ENCODE peak calls at places on chromosomes 6 and 20, in five cellular contexts. E is effector memory CD4-positive, alpha-beta T cell; C is ovary; B is prostate gland; J is dorsolateral prefrontal cortex. U is an unnamed sample.

GRCh38 chr6:110352603-110353303 is 5.4 kb downstream of the METTL24 start:
- DNase-seq in C (no peak), E (no peak), J (no peak), B (no peak), U (no peak)

GRCh38 chr20:23138682-23139081 is 52.6 kb upstream of the CD93 start:
- DNase-seq in B (no peak), J (no peak), C (no peak), E (no peak), U (no peak)

GRCh38 chr20:62039738-62040137 is 25.9 kb downstream of the TAF4 start:
- DNase-seq in C (no peak), J (no peak), E (no peak), B (no peak), U (no peak)

GRCh38 chr6:138162104-138162946 is 586 bp downstream of the ARFGEF3 start:
- DNase-seq in C (no peak), B (peak), J (no peak), E (no peak), U (no peak)

GRCh38 chr6:170441316-170441715 is 111.8 kb downstream of the PSMB1 start:
- DNase-seq in B (no peak), E (no peak), C (no peak), J (no peak), U (no peak)

GRCh38 chr20:58741384-58741783 is 48.8 kb downstream of the NPEPL1 start:
- DNase-seq in J (no peak), E (no peak), B (no peak), C (no peak), U (no peak)

GRCh38 chr6:66134021-66134420 is 427.0 kb upstream of the EYS start:
- DNase-seq in B (no peak), E (no peak), J (no peak), C (no peak), U (no peak)

GRCh38 chr20:13286600-13286999 is 65.5 kb downstream of the ISM1 start:
- DNase-seq in C (no peak), J (no peak), B (peak), E (no peak), U (no peak)

GRCh38 chr6:26328265-26328844 is 36.6 kb upstream of the BTN3A2 start:
- DNase-seq in B (no peak), J (no peak), C (no peak), E (no peak), U (peak)

GRCh38 chr20:33730946-33731692 is 677 bp upstream of the ZNF341 start:
- DNase-seq in C (no peak), E (no peak), J (no peak), B (no peak), U (peak)

GRCh38 chr20:53959849-53960585 is 110.4 kb downstream of the BCAS1 start:
- DNase-seq in B (no peak), E (no peak), J (no peak), C (no peak), U (no peak)

GRCh38 chr20:56343861-56344381 is 14.9 kb upstream of the FAM210B start:
- DNase-seq in E (no peak), B (peak), C (peak), J (peak), U (peak)

GRCh38 chr20:16351415-16351814 is 221.8 kb downstream of the KIF16B start:
- DNase-seq in J (no peak), C (no peak), E (no peak), B (no peak), U (no peak)

GRCh38 chr6:109978174-109979032 is at the start of gene GPR6:
- DNase-seq in J (peak), B (peak), C (peak), E (no peak), U (peak)

GRCh38 chr6:75611702-75612375 is 10.2 kb downstream of the SENP6 start:
- DNase-seq in C (no peak), B (no peak), J (no peak), E (no peak), U (no peak)

GRCh38 chr20:44388466-44389023 is 33.0 kb downstream of the HNF4A start:
- DNase-seq in J (peak), B (peak), C (peak), E (peak), U (peak)

GRCh38 chr6:138596591-138596990 is 97.3 kb upstream of the NHSL1 start:
- DNase-seq in B (no peak), E (no peak), J (no peak), C (no peak), U (no peak)

GRCh38 chr6:16286151-16286522 is 47.8 kb downstream of the GMPR start:
- DNase-seq in J (peak), B (no peak), C (no peak), E (no peak), U (peak)

GRCh38 chr20:59948828-59949720 is 8.9 kb downstream of the FAM217B start:
- DNase-seq in J (no peak), B (peak), C (no peak), E (no peak), U (no peak)

GRCh38 chr6:114541794-114542193 is 199.0 kb upstream of the HS3ST5 start:
- DNase-seq in E (no peak), C (peak), J (no peak), B (no peak), U (no peak)

GRCh38 chr6:125507987-125508655 is 206.4 kb upstream of the HDDC2 start:
- DNase-seq in E (no peak), J (no peak), C (no peak), B (no peak), U (no peak)

GRCh38 chr6:31896493-31896855 is 1.0 kb downstream of the EHMT2 start:
- DNase-seq in B (no peak), C (no peak), E (no peak), J (no peak), U (no peak)

GRCh38 chr6:56399672-56400263 is 152.4 kb upstream of the COL21A1 start:
- DNase-seq in J (no peak), E (no peak), C (no peak), B (no peak), U (no peak)

GRCh38 chr6:31822038-31822821 is 5.3 kb upstream of the HSPA1B start:
- DNase-seq in B (peak), C (peak), E (peak), J (no peak), U (peak)

GRCh38 chr6:159800141-159800865 is at the start of gene PNLDC1:
- DNase-seq in B (no peak), J (no peak), C (no peak), E (no peak), U (no peak)

GRCh38 chr20:7375905-7376304 is 564.4 kb downstream of the HAO1 start:
- DNase-seq in B (no peak), C (no peak), E (no peak), J (no peak), U (no peak)

GRCh38 chr6:33700391-33701050 is 11.0 kb downstream of the UQCC2 start:
- DNase-seq in B (peak), J (no peak), C (no peak), E (peak), U (peak)

GRCh38 chr20:6956574-6956973 is 189.1 kb downstream of the BMP2 start:
- DNase-seq in J (no peak), E (no peak), C (no peak), B (no peak), U (no peak)

DNA sequence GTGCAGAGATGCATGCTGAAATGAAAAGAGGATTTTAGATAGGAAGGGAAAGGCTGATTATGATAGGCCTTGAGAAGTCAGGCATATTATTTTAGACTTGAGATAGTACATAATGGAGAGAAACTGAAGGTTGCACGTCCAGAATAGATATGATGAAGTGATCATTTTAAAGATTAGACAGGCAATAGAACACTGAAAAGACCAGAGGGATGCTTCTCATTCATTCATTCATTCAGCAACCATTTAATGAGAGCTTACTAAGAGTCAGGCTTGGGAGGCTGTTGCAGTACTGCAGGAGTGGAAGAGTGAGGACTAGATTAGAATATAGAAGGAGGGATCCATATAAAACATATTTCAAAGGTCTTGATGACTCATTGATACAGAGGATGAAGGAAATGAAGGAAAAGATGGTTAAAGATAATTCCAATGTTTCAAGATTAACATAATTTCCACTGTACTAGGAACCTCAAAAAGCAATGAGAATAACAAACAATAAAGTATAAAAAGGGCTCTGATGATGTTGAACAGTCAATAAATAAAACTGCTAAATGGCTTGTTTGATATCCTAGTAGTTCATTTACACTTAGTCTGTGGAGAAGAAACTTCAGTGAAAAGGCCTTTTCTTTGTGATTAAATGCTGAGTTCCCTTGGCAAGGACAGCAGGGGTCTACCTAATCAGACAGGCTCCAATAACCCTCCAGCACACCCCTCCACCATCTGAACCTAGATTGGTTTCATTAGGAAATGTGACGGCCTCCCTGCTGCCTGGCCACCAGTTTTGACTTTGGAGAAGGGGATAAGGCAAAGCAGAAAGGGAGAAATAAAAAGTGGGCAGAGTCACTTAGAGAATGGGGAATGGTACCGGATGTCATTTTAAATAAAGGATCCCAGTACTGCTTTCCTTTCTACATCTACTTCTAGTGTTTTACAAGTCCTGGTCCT is 5.3 kb upstream of the FBXO9 start:
- DNase-seq in E (no peak), J (no peak), B (no peak), C (no peak), U (no peak)
- H3K27ac ChIP-seq in E (no peak), J (peak), B (peak), C (no peak), U (no peak)

GRCh38 chr6:73308712-73309533 is 45.2 kb downstream of the DPPA5 start:
- DNase-seq in E (no peak), B (no peak), J (no peak), C (no peak), U (no peak)
- H3K27ac ChIP-seq in E (no peak), B (no peak), J (no peak), C (no peak), U (no peak)

DNA sequence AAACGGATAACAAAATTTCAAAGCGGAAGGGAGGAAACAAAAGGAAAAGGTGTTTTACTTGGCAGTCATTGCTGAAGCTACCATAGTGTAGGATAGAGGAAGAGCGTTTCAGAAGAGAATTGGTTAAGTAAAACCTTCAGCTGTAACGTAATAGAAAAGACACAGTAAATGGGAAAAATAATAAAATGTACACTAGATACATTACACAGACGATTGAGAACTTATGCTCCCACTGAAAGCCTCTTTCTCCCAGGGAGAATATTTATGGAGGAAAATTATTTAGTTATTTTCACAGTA is 90.8 kb upstream of the PRDM1 start:
- DNase-seq in E (no peak), B (no peak), C (no peak), J (no peak), U (no peak)
- H3K27ac ChIP-seq in E (no peak), B (no peak), C (peak), J (peak), U (no peak)

DNA sequence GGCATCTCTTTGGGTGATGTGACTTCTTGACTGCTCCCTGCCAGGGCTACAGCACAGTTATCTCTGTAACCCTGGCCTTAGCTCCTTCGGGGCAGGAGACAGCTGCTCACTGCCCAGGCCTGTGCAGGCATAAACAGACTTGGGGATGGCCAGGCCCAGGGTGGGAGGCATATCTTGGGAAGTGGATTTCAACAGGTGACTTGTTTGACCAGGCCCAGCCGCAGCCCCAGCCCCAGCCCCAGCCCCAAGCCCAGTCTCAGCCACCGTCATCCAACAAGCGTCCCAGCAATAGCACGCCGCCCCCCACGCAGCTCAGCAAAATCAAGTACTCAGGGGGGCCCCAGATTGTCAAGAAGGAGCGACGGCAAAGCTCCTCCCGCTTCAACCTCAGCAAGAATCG is 7.5 kb downstream of the MEA1 start:
- DNase-seq in E (no peak), J (no peak), C (no peak), B (no peak), U (no peak)
- H3K27ac ChIP-seq in E (no peak), J (no peak), C (no peak), B (no peak), U (no peak)

GRCh38 chr6:150272976-150273315 is 95.9 kb upstream of the IYD start:
- DNase-seq in B (no peak), C (no peak), J (no peak), E (no peak), U (no peak)
- H3K27ac ChIP-seq in B (no peak), C (no peak), J (no peak), E (no peak), U (no peak)

GRCh38 chr20:1005452-1006027 is 3.4 kb upstream of the RSPO4 start:
- DNase-seq in C (no peak), B (no peak), E (no peak), J (no peak), U (no peak)
- H3K27ac ChIP-seq in C (no peak), B (no peak), E (no peak), J (no peak), U (no peak)

DNA sequence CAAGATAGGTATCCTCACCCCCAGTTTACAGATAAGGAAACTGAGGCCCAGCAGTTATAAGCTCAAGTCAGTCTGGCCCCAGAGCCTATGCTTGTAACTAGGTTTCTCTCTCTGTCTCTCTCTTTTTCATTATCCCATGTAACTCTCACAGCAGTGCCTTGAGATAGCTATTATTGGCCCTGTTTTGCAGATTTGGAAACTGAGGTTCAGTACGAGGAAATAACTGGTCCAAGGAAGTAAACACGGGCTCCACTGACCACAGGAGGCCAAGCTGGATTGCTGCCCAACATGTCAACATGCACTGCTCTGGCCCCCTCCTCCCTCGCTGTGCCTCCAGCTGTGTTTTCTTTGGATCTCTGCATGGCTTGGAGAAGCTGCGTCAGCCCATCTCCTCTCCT is 7.6 kb upstream of the PLTP start:
- DNase-seq in B (no peak), C (peak), E (no peak), J (no peak), U (no peak)
- H3K27ac ChIP-seq in B (peak), C (peak), E (no peak), J (no peak), U (no peak)

U was measured in CD8-positive, alpha-beta T cell.